ENCODE peak calls at places on chromosomes 4 and X, in six cellular contexts. S is NB4; B is bronchial epithelial cell; W is fibroblast of the aortic adventitia; G is activated B cell treated with CpG ODN at 0.5 μM for 24 hours; P is CD4-positive, alpha-beta T cell. Q is an unnamed sample.

GRCh38 chr4:139682309-139683210 is 16.9 kb downstream of the MGST2 start:
- DNase-seq in S (no peak), B (no peak), W (peak; percentile 56), G (no peak), P (no peak), Q (no peak)

GRCh38 chrX:16589211-16589610 is 60.7 kb upstream of the S100G start:
- DNase-seq in S (no peak), B (peak; percentile 75), W (peak; percentile 65), G (no peak), P (no peak), Q (peak; percentile 4)

GRCh38 chr4:75745192-75745591 is 20.8 kb downstream of the USO1 start:
- DNase-seq in S (peak; percentile 70), B (peak; percentile 87), W (peak; percentile 70), G (no peak), P (no peak), Q (no peak)

GRCh38 chrX:57929373-57929772 is 19.1 kb upstream of the ZXDA start:
- DNase-seq in S (peak; percentile 66), B (peak; percentile 37), W (peak; percentile 57), G (no peak), P (no peak), Q (no peak)

GRCh38 chrX:152824841-152825374 is 5.6 kb downstream of the CETN2 start:
- DNase-seq in S (no peak), B (peak; percentile 66), W (no peak), G (no peak), P (no peak), Q (no peak)

GRCh38 chr4:15234585-15235126 is 193.2 kb upstream of the C1QTNF7 start:
- DNase-seq in S (no peak), B (peak; percentile 93), W (peak; percentile 92), G (no peak), P (no peak), Q (no peak)

GRCh38 chrX:100695991-100696390 is 35.9 kb downstream of the SYTL4 start:
- DNase-seq in S (no peak), B (peak; percentile 77), W (no peak), G (no peak), P (no peak), Q (no peak)

GRCh38 chr4:6198278-6198677 is 2.1 kb downstream of the JAKMIP1 start:
- DNase-seq in S (no peak), B (no peak), W (no peak), G (no peak), P (peak; percentile 5), Q (peak; percentile 85)

GRCh38 chr4:95158626-95159025 is 390.1 kb downstream of the UNC5C start:
- DNase-seq in S (no peak), B (no peak), W (no peak), G (no peak), P (no peak), Q (no peak)

GRCh38 chrX:154368630-154369452 is 5.6 kb downstream of the FLNA start:
- DNase-seq in S (peak; percentile 97), B (peak; percentile 86), W (peak; percentile 95), G (peak; percentile 73), P (peak; percentile 89), Q (peak; percentile 96)

GRCh38 chr4:86356425-86356824 is 3.4 kb downstream of the MAPK10 start:
- DNase-seq in S (no peak), B (no peak), W (no peak), G (no peak), P (no peak), Q (no peak)

GRCh38 chr4:141575884-141576283 is 60.5 kb upstream of the IL15 start:
- DNase-seq in S (no peak), B (no peak), W (peak; percentile 60), G (no peak), P (no peak), Q (no peak)

GRCh38 chr4:21884615-21885014 is 64.0 kb downstream of the KCNIP4 start:
- DNase-seq in S (no peak), B (no peak), W (no peak), G (no peak), P (no peak), Q (peak; percentile 14)

GRCh38 chrX:40008841-40009461 is 88.8 kb downstream of the BCOR start:
- DNase-seq in S (peak; percentile 86), B (no peak), W (no peak), G (peak; percentile 25), P (peak; percentile 5), Q (peak; percentile 60)

GRCh38 chr4:27046851-27047250 is 186.2 kb downstream of the STIM2 start:
- DNase-seq in S (no peak), B (no peak), W (no peak), G (no peak), P (no peak), Q (no peak)

GRCh38 chrX:30653415-30654131 is at the start of gene GK:
- DNase-seq in S (peak; percentile 36), B (no peak), W (peak; percentile 5), G (no peak), P (peak; percentile 2), Q (peak; percentile 28)

GRCh38 chrX:30657542-30658238 is 4.5 kb downstream of the GK start:
- DNase-seq in S (peak; percentile 8), B (peak; percentile 83), W (peak; percentile 63), G (no peak), P (no peak), Q (peak; percentile 34)

GRCh38 chrX:30649859-30650258 is 3.4 kb upstream of the GK start:
- DNase-seq in S (no peak), B (peak; percentile 76), W (no peak), G (no peak), P (no peak), Q (no peak)

GRCh38 chrX:30654989-30655607 is 1.9 kb downstream of the GK start:
- DNase-seq in S (no peak), B (peak; percentile 64), W (peak; percentile 13), G (no peak), P (no peak), Q (no peak)

DNA sequence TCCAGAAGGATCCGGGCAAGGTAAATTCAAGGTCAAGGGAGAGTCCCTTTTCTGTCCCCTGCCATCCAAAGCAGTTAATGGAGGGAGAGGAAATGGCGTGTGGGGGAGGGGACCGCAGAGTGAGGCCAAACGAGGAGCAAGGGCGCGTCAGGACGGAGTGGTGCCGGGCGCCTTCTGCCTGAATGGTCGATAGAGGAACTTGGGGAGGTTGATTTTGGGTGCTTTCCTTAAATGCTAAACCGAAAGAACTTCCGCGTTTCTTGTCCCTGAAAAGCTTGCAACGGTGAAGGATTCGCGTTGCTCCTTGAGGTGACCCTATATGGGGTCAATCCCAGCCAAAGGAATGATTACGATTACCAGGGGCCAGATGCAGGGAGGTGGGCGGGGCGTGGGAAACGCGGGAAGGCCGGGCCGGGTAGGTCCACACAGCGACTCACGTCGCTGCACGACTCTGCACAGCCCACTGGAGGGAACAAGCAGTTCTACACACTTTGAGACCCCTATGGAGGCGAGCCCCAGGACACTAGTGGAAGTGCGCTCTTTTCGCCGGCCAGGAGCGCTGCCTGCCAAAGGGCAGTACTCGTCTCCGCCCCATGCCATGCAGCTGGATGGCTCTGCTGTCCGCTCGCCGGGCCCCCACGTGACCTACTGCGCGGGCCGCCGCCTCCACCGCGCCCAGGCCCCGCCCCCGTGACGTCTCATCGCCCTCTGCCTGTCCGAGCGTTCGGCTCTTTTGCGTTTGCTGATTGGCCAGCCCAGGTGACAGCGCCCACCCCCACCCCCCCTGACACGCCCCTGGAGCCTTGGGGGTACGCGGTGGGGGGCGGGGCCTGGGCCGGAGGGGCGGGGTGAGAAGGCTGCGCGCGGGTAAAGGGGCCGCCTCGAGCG is 452 bp upstream of the GK start:
- DNase-seq in S (peak; percentile 95), B (peak; percentile 63), W (peak; percentile 90), G (peak; percentile 87), P (peak; percentile 86), Q (peak; percentile 93)
- TF ChIP-seq CTCF in S (no peak), B (no peak), W (no peak), G (no peak), P (no peak), Q (no peak)

GRCh38 chrX:119696251-119696890 is 3.4 kb upstream of the SEPTIN6 start:
- DNase-seq in S (no peak), B (no peak), W (no peak), G (no peak), P (no peak), Q (no peak)

GRCh38 chrX:119695535-119696050 is 2.6 kb upstream of the SEPTIN6 start:
- DNase-seq in S (no peak), B (no peak), W (no peak), G (no peak), P (no peak), Q (no peak)

GRCh38 chrX:119694601-119695534 is 1.9 kb upstream of the SEPTIN6 start:
- DNase-seq in S (no peak), B (no peak), W (no peak), G (no peak), P (no peak), Q (no peak)

GRCh38 chrX:119693996-119694451 is 1.1 kb upstream of the SEPTIN6 start:
- DNase-seq in S (no peak), B (no peak), W (no peak), G (no peak), P (no peak), Q (no peak)

DNA sequence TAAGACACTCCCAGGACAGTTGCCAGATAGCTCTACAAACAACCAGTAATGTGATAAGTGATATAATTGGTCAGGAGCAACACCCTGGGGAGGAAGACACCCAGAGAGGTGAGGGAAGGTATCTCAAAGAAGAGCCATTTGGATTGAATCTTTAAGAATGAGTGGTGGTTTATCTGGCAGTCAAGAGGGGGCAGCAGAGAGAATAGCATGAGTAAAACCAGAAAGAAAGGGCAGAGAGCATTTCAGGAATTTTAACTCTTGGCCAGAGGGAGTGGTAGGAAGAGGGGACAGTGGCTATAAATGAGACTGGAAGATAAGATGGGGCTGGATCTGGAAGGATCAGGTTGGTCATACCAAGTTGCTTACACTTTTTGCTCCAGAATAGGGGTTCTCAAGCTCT is 5.9 kb upstream of the SEPTIN6 start:
- DNase-seq in S (peak; percentile 64), B (peak; percentile 45), W (peak; percentile 81), G (no peak), P (no peak), Q (no peak)
- TF ChIP-seq CTCF in S (peak; percentile 73), B (peak; percentile 46), W (peak; percentile 73), G (no peak), P (peak; percentile 53), Q (peak; percentile 59)

DNA sequence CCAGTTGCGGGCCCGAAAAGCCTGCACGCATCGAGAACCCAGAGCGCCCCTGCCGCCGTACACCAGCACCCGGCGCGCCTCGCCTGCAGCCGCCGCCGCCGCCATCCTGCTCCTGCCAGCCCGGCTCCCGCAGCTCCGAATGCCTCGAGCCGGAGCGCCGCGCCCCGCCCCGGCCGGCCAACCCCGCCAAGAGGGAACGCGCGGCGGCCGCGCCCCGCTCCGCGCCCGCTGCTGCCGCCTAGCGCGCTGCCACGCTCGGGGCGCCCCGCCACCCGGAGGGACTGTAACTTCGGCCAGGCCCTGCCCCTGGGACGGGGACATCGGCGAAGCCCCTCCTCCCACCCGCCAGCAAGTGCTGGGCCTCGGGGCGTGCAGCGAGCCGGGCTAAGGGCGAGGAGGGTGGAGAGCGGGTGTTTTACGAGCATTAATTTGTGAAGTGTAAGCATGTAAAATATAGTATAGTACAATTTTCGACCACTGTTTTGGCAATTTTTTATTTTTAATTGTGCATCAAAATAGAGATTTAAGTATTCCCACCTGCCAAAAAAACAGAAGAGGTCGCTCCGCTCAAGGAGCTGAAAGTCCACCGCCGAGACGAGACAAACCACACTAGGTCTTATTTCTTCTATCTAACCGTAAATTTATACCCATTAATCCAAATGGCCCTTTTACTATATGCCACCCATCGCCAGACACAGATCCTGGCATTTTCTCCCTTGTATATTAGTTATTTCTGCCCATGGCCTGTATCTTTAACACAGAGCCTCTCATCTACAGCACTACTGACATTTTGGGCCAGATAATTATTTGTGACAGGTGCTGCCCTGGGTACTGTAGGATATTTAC is at the start of gene QDPR:
- DNase-seq in S (peak; percentile 94), B (peak; percentile 39), W (peak; percentile 51), G (peak; percentile 60), P (peak; percentile 78), Q (peak; percentile 79)
- TF ChIP-seq CTCF in S (no peak), B (peak; percentile 48), W (peak; percentile 48), G (no peak), P (peak; percentile 47), Q (peak; percentile 46)

GRCh38 chr4:176377705-176378302 is 58.0 kb downstream of the SPCS3 start:
- DNase-seq in S (peak; percentile 10), B (peak; percentile 59), W (peak; percentile 53), G (no peak), P (no peak), Q (no peak)
- TF ChIP-seq CTCF in S (no peak), B (peak; percentile 34), W (peak; percentile 54), G (no peak), P (no peak), Q (peak; percentile 35)

Q was measured in activated CD8-positive, alpha-beta T cell treated with anti-CD3 and anti-CD28 coated beads for 36 hours.